ENCODE peak calls at places on chromosome 5, in four cellular contexts. One of them, this sample, is unnamed.
A peak's percentile ranks its signal among the peaks of the same experiment; 100 is the strongest.

GRCh38 chr5:108093186-108093585 is 288.7 kb downstream of the FBXL17 start:
- DNase-seq in IMR-90: peak; percentile 47
- DNase-seq in upper lobe of right lung: no peak
- DNase-seq in uterus: no peak
- DNase-seq in this sample: no peak

GRCh38 chr5:36576721-36577120 is 29.7 kb upstream of the SLC1A3 start:
- DNase-seq in uterus: no peak
- DNase-seq in IMR-90: no peak
- DNase-seq in upper lobe of right lung: no peak
- DNase-seq in this sample: no peak

GRCh38 chr5:16600397-16600796 is 16.4 kb downstream of the RETREG1 start:
- DNase-seq in IMR-90: no peak
- DNase-seq in upper lobe of right lung: peak; percentile 84
- DNase-seq in uterus: no peak
- DNase-seq in this sample: peak; percentile 64

GRCh38 chr5:56060276-56061110 is 65.7 kb upstream of the IL6ST start:
- DNase-seq in upper lobe of right lung: no peak
- DNase-seq in uterus: no peak
- DNase-seq in IMR-90: no peak
- DNase-seq in this sample: no peak

GRCh38 chr5:102866315-102866693 is 111.2 kb downstream of the PAM start:
- DNase-seq in upper lobe of right lung: no peak
- DNase-seq in IMR-90: peak; percentile 16
- DNase-seq in uterus: no peak
- DNase-seq in this sample: no peak

GRCh38 chr5:33557605-33558004 is 116.8 kb downstream of the TARS1 start:
- DNase-seq in upper lobe of right lung: no peak
- DNase-seq in uterus: no peak
- DNase-seq in IMR-90: no peak
- DNase-seq in this sample: no peak

GRCh38 chr5:74685979-74686631 is 1.1 kb downstream of the HEXB start:
- DNase-seq in uterus: no peak
- DNase-seq in upper lobe of right lung: no peak
- DNase-seq in IMR-90: peak; percentile 68
- DNase-seq in this sample: no peak

GRCh38 chr5:145429170-145429569 is 406.0 kb downstream of the PRELID2 start:
- DNase-seq in uterus: no peak
- DNase-seq in upper lobe of right lung: no peak
- DNase-seq in IMR-90: no peak
- DNase-seq in this sample: no peak

GRCh38 chr5:167964529-167964928 is 326.9 kb upstream of the WWC1 start:
- DNase-seq in uterus: no peak
- DNase-seq in upper lobe of right lung: no peak
- DNase-seq in IMR-90: no peak
- DNase-seq in this sample: no peak

GRCh38 chr5:171201285-171201684 is 107.8 kb upstream of the TLX3 start:
- DNase-seq in upper lobe of right lung: no peak
- DNase-seq in IMR-90: peak; percentile 2
- DNase-seq in uterus: no peak
- DNase-seq in this sample: no peak

GRCh38 chr5:166716856-166717492 is 1574.5 kb upstream of the WWC1 start:
- DNase-seq in IMR-90: no peak
- DNase-seq in uterus: no peak
- DNase-seq in upper lobe of right lung: no peak
- DNase-seq in this sample: no peak

GRCh38 chr5:40481226-40481625 is 198.5 kb upstream of the PTGER4 start:
- DNase-seq in upper lobe of right lung: no peak
- DNase-seq in IMR-90: peak; percentile 27
- DNase-seq in uterus: no peak
- DNase-seq in this sample: no peak

GRCh38 chr5:139636975-139637408 is 11.2 kb upstream of the CXXC5 start:
- DNase-seq in upper lobe of right lung: no peak
- DNase-seq in uterus: no peak
- DNase-seq in IMR-90: peak; percentile 51
- DNase-seq in this sample: no peak

GRCh38 chr5:178236685-178237084 is 4.1 kb upstream of the PHYKPL start:
- DNase-seq in uterus: no peak
- DNase-seq in upper lobe of right lung: peak; percentile 79
- DNase-seq in IMR-90: no peak
- DNase-seq in this sample: no peak

GRCh38 chr5:38462972-38463633 is 93.3 kb downstream of the LIFR start:
- DNase-seq in uterus: no peak
- DNase-seq in IMR-90: peak; percentile 65
- DNase-seq in upper lobe of right lung: no peak
- DNase-seq in this sample: no peak

GRCh38 chr5:178126556-178126955 is 4.3 kb upstream of the RMND5B start:
- DNase-seq in uterus: no peak
- DNase-seq in upper lobe of right lung: no peak
- DNase-seq in IMR-90: no peak
- DNase-seq in this sample: no peak

GRCh38 chr5:139895647-139896046 is 100.0 kb downstream of the PSD2 start:
- DNase-seq in IMR-90: no peak
- DNase-seq in uterus: no peak
- DNase-seq in upper lobe of right lung: peak; percentile 40
- DNase-seq in this sample: no peak

GRCh38 chr5:38048400-38048799 is 208.6 kb upstream of the GDNF start:
- DNase-seq in uterus: no peak
- DNase-seq in upper lobe of right lung: no peak
- DNase-seq in IMR-90: no peak
- DNase-seq in this sample: no peak

GRCh38 chr5:60529001-60529400 is 171.0 kb downstream of the DEPDC1B start:
- DNase-seq in IMR-90: no peak
- DNase-seq in upper lobe of right lung: no peak
- DNase-seq in uterus: no peak
- DNase-seq in this sample: no peak

GRCh38 chr5:172661536-172661935 is 20.5 kb downstream of the NEURL1B start:
- DNase-seq in IMR-90: no peak
- DNase-seq in upper lobe of right lung: peak; percentile 46
- DNase-seq in uterus: no peak
- DNase-seq in this sample: no peak

GRCh38 chr5:172282277-172283019 is 1.1 kb downstream of the UBTD2 start:
- DNase-seq in uterus: no peak
- DNase-seq in upper lobe of right lung: no peak
- DNase-seq in IMR-90: peak; percentile 33
- DNase-seq in this sample: no peak

GRCh38 chr5:4058899-4059298 is 463.3 kb downstream of the IRX1 start:
- DNase-seq in uterus: no peak
- DNase-seq in IMR-90: no peak
- DNase-seq in upper lobe of right lung: no peak
- DNase-seq in this sample: no peak

GRCh38 chr5:169088032-169088726 is 212.8 kb downstream of the SLIT3 start:
- DNase-seq in IMR-90: no peak
- DNase-seq in upper lobe of right lung: no peak
- DNase-seq in uterus: no peak
- DNase-seq in this sample: no peak

DNA sequence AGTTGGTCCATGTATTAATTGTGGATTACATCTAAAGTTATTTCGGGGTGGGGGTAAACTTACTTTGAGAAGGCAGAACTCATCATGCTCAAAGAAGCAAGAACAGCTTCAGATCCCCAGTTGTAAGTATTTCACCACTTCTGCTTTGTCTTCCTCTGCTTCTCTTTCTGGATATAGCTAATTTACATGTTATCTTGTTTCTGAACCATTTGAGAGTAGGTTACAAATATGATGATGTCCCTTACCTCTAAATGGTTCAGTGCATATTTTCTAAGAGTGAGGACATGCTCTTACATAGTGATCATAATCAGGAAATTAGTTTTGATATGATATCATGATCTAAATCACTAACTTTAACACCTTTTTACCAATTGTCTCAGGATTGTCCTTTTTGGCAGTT is 11.9 kb downstream of the TRIO start:
- DNase-seq in IMR-90: no peak
- DNase-seq in uterus: no peak
- DNase-seq in upper lobe of right lung: no peak
- DNase-seq in this sample: no peak
- H3K4me3 ChIP-seq in IMR-90: no peak overlapping the region
- H3K4me3 ChIP-seq in uterus: no peak overlapping the region
- H3K4me3 ChIP-seq in upper lobe of right lung: no peak overlapping the region
- H3K4me3 ChIP-seq in this sample: no peak overlapping the region

GRCh38 chr5:82884821-82885471 is 192.2 kb downstream of the TMEM167A start:
- DNase-seq in upper lobe of right lung: no peak
- DNase-seq in uterus: no peak
- DNase-seq in IMR-90: no peak
- DNase-seq in this sample: no peak

GRCh38 chr5:82879089-82879488 is 198.1 kb downstream of the TMEM167A start:
- DNase-seq in IMR-90: no peak
- DNase-seq in upper lobe of right lung: no peak
- DNase-seq in uterus: no peak
- DNase-seq in this sample: no peak

GRCh38 chr5:82885657-82886389 is 191.4 kb downstream of the TMEM167A start:
- DNase-seq in IMR-90: peak; percentile 20
- DNase-seq in uterus: no peak
- DNase-seq in upper lobe of right lung: no peak
- DNase-seq in this sample: no peak

GRCh38 chr5:82882316-82882715 is 194.9 kb downstream of the TMEM167A start:
- DNase-seq in IMR-90: no peak
- DNase-seq in uterus: no peak
- DNase-seq in upper lobe of right lung: no peak
- DNase-seq in this sample: no peak

DNA sequence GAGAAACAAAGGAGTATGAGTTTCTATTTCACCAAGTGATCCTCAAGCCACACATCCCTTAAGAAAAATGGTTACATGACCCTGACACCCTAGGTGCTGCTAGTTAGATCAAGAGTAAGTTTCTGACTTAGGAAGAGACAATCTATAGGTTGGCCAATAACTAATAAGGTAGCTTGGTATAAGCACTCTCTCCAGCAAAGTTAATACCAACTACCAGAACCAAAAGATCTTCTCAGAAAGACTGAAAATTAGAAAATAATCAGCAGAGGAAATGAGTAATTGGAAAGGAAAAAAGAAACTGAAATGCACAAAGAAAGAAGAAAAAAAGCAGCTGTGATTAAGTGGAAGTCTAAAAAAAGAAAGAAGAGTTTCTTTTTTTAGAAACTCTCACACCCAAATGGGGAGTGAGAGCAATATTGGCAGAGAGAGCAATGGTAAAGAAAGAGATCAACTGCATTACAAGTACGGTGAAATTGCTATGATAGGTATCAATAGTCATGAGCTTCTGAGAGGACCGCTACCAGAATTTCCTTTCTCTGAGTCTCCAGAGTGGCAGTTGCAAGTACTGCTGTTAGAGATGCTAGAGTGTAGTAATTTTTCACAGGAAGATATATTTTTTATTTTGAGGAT is 195.5 kb downstream of the TMEM167A start:
- DNase-seq in uterus: no peak
- DNase-seq in upper lobe of right lung: no peak
- DNase-seq in IMR-90: no peak
- DNase-seq in this sample: no peak
- H3K4me3 ChIP-seq in uterus: no peak overlapping the region
- H3K4me3 ChIP-seq in upper lobe of right lung: no peak overlapping the region
- H3K4me3 ChIP-seq in IMR-90: no peak overlapping the region
- H3K4me3 ChIP-seq in this sample: no peak overlapping the region

GRCh38 chr5:134540747-134541733 is 15.6 kb downstream of the JADE2 start:
- DNase-seq in uterus: no peak
- DNase-seq in upper lobe of right lung: no peak
- DNase-seq in IMR-90: no peak
- DNase-seq in this sample: no peak
- H3K4me3 ChIP-seq in uterus: no peak overlapping the region
- H3K4me3 ChIP-seq in upper lobe of right lung: no peak overlapping the region
- H3K4me3 ChIP-seq in IMR-90: no peak overlapping the region
- H3K4me3 ChIP-seq in this sample: no peak overlapping the region

DNA sequence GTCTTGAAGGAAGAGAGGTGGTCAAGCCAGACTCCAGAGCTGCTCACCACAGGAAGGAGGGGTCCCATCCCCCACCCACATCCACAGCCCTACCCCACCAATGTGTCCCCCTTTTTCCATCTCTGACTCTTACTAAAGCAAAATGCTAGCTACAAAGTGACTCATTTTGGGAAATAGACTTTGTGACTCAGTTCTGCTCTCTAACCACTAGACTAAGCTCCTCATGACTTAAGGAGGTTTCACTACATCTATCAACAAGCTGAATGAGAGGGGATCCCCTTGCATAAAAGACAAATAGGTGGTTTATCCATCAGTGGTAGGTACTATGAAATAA is 35.1 kb upstream of the ADRB2 start:
- DNase-seq in uterus: no peak
- DNase-seq in IMR-90: peak; percentile 84
- DNase-seq in upper lobe of right lung: no peak
- DNase-seq in this sample: no peak
- H3K4me3 ChIP-seq in uterus: no peak overlapping the region
- H3K4me3 ChIP-seq in IMR-90: no peak overlapping the region
- H3K4me3 ChIP-seq in upper lobe of right lung: no peak overlapping the region
- H3K4me3 ChIP-seq in this sample: no peak overlapping the region

GRCh38 chr5:141917760-141918159 is 5.9 kb upstream of the DELE1 start:
- DNase-seq in IMR-90: no peak
- DNase-seq in uterus: no peak
- DNase-seq in upper lobe of right lung: no peak
- DNase-seq in this sample: no peak
- H3K4me3 ChIP-seq in IMR-90: no peak overlapping the region
- H3K4me3 ChIP-seq in uterus: no peak overlapping the region
- H3K4me3 ChIP-seq in upper lobe of right lung: no peak overlapping the region
- H3K4me3 ChIP-seq in this sample: no peak overlapping the region

GRCh38 chr5:96808868-96809558 is 1.3 kb upstream of the ERAP1 start:
- DNase-seq in IMR-90: no peak
- DNase-seq in uterus: no peak
- DNase-seq in upper lobe of right lung: no peak
- DNase-seq in this sample: no peak
- H3K4me3 ChIP-seq in IMR-90: no peak overlapping the region
- H3K4me3 ChIP-seq in uterus: peak overlapping the region; percentile 79
- H3K4me3 ChIP-seq in upper lobe of right lung: no peak overlapping the region
- H3K4me3 ChIP-seq in this sample: peak overlapping the region; percentile 78

GRCh38 chr5:133611357-133612020 is 852 bp downstream of the FSTL4 start:
- DNase-seq in upper lobe of right lung: no peak
- DNase-seq in IMR-90: no peak
- DNase-seq in uterus: no peak
- DNase-seq in this sample: no peak

GRCh38 chr5:133610489-133611356 is 1.6 kb downstream of the FSTL4 start:
- DNase-seq in uterus: peak; percentile 21
- DNase-seq in IMR-90: no peak
- DNase-seq in upper lobe of right lung: peak; percentile 86
- DNase-seq in this sample: peak; percentile 20

GRCh38 chr5:133613743-133614142 is 1.4 kb upstream of the FSTL4 start:
- DNase-seq in upper lobe of right lung: no peak
- DNase-seq in uterus: no peak
- DNase-seq in IMR-90: no peak
- DNase-seq in this sample: no peak

GRCh38 chr5:133612021-133612860 is at the start of gene FSTL4:
- DNase-seq in upper lobe of right lung: peak; percentile 83
- DNase-seq in IMR-90: no peak
- DNase-seq in uterus: no peak
- DNase-seq in this sample: no peak

GRCh38 chr5:133613184-133613583 is 843 bp upstream of the FSTL4 start:
- DNase-seq in upper lobe of right lung: no peak
- DNase-seq in uterus: no peak
- DNase-seq in IMR-90: no peak
- DNase-seq in this sample: no peak
- H3K4me3 ChIP-seq in upper lobe of right lung: no peak overlapping the region
- H3K4me3 ChIP-seq in uterus: no peak overlapping the region
- H3K4me3 ChIP-seq in IMR-90: no peak overlapping the region
- H3K4me3 ChIP-seq in this sample: no peak overlapping the region

This sample was measured in tibial nerve.